ENCODE peak calls at places on chromosomes 3 and 15, in ten cellular contexts. One of them, this sample, is unnamed.

GRCh38 chr3:170528731-170529130 is 57.1 kb downstream of the SLC7A14 start:
- DNase-seq in naive thymus-derived CD8-positive, alpha-beta T cell: no peak
- DNase-seq in ACHN: no peak
- DNase-seq in EL: no peak
- DNase-seq in H7: no peak
- DNase-seq in AG09319: no peak
- DNase-seq in amniotic stem cell: no peak
- DNase-seq in fibroblast of the aortic adventitia: no peak
- DNase-seq in activated CD4-positive, alpha-beta T cell treated with anti-CD3 and anti-CD28 coated beads, Interleukin-2, amount 10 ng/mL, durations not matched to agents 7 days and 5 days: no peak
- DNase-seq in kidney tubule cell: no peak
- DNase-seq in this sample: no peak

GRCh38 chr3:31770822-31771326 is 210.2 kb downstream of the OSBPL10 start:
- DNase-seq in H7: no peak
- DNase-seq in amniotic stem cell: no peak
- DNase-seq in naive thymus-derived CD8-positive, alpha-beta T cell: no peak
- DNase-seq in AG09319: no peak
- DNase-seq in activated CD4-positive, alpha-beta T cell treated with anti-CD3 and anti-CD28 coated beads, Interleukin-2, amount 10 ng/mL, durations not matched to agents 7 days and 5 days: no peak
- DNase-seq in fibroblast of the aortic adventitia: no peak
- DNase-seq in kidney tubule cell: no peak
- DNase-seq in EL: no peak
- DNase-seq in ACHN: no peak
- DNase-seq in this sample: no peak

GRCh38 chr3:184918741-184919140 is 106.8 kb downstream of the VPS8 start:
- DNase-seq in amniotic stem cell: no peak
- DNase-seq in EL: no peak
- DNase-seq in H7: no peak
- DNase-seq in naive thymus-derived CD8-positive, alpha-beta T cell: no peak
- DNase-seq in ACHN: no peak
- DNase-seq in kidney tubule cell: no peak
- DNase-seq in AG09319: no peak
- DNase-seq in fibroblast of the aortic adventitia: no peak
- DNase-seq in activated CD4-positive, alpha-beta T cell treated with anti-CD3 and anti-CD28 coated beads, Interleukin-2, amount 10 ng/mL, durations not matched to agents 7 days and 5 days: no peak
- DNase-seq in this sample: no peak

GRCh38 chr3:180036092-180036677 is 552 bp downstream of the PEX5L start:
- DNase-seq in kidney tubule cell: no peak
- DNase-seq in AG09319: no peak
- DNase-seq in fibroblast of the aortic adventitia: no peak
- DNase-seq in naive thymus-derived CD8-positive, alpha-beta T cell: no peak
- DNase-seq in H7: no peak
- DNase-seq in activated CD4-positive, alpha-beta T cell treated with anti-CD3 and anti-CD28 coated beads, Interleukin-2, amount 10 ng/mL, durations not matched to agents 7 days and 5 days: no peak
- DNase-seq in EL: no peak
- DNase-seq in amniotic stem cell: no peak
- DNase-seq in ACHN: no peak
- DNase-seq in this sample: no peak

GRCh38 chr3:45896956-45897355 is 10.6 kb downstream of the CCR9 start:
- DNase-seq in kidney tubule cell: peak
- DNase-seq in amniotic stem cell: no peak
- DNase-seq in naive thymus-derived CD8-positive, alpha-beta T cell: no peak
- DNase-seq in ACHN: no peak
- DNase-seq in EL: peak
- DNase-seq in fibroblast of the aortic adventitia: peak
- DNase-seq in AG09319: no peak
- DNase-seq in H7: no peak
- DNase-seq in activated CD4-positive, alpha-beta T cell treated with anti-CD3 and anti-CD28 coated beads, Interleukin-2, amount 10 ng/mL, durations not matched to agents 7 days and 5 days: no peak
- DNase-seq in this sample: no peak

GRCh38 chr15:32994810-32995424 is 199.6 kb downstream of the FMN1 start:
- DNase-seq in AG09319: no peak
- DNase-seq in kidney tubule cell: peak
- DNase-seq in ACHN: peak
- DNase-seq in H7: no peak
- DNase-seq in activated CD4-positive, alpha-beta T cell treated with anti-CD3 and anti-CD28 coated beads, Interleukin-2, amount 10 ng/mL, durations not matched to agents 7 days and 5 days: no peak
- DNase-seq in fibroblast of the aortic adventitia: peak
- DNase-seq in naive thymus-derived CD8-positive, alpha-beta T cell: no peak
- DNase-seq in amniotic stem cell: no peak
- DNase-seq in EL: peak
- DNase-seq in this sample: peak

GRCh38 chr3:179720196-179720595 is 67.4 kb downstream of the USP13 start:
- DNase-seq in H7: no peak
- DNase-seq in activated CD4-positive, alpha-beta T cell treated with anti-CD3 and anti-CD28 coated beads, Interleukin-2, amount 10 ng/mL, durations not matched to agents 7 days and 5 days: no peak
- DNase-seq in EL: no peak
- DNase-seq in ACHN: no peak
- DNase-seq in naive thymus-derived CD8-positive, alpha-beta T cell: no peak
- DNase-seq in amniotic stem cell: no peak
- DNase-seq in fibroblast of the aortic adventitia: no peak
- DNase-seq in kidney tubule cell: no peak
- DNase-seq in AG09319: no peak
- DNase-seq in this sample: no peak

GRCh38 chr3:73694988-73695757 is 70.4 kb upstream of the PDZRN3 start:
- DNase-seq in kidney tubule cell: no peak
- DNase-seq in EL: no peak
- DNase-seq in H7: no peak
- DNase-seq in AG09319: no peak
- DNase-seq in naive thymus-derived CD8-positive, alpha-beta T cell: no peak
- DNase-seq in amniotic stem cell: no peak
- DNase-seq in activated CD4-positive, alpha-beta T cell treated with anti-CD3 and anti-CD28 coated beads, Interleukin-2, amount 10 ng/mL, durations not matched to agents 7 days and 5 days: no peak
- DNase-seq in ACHN: no peak
- DNase-seq in fibroblast of the aortic adventitia: no peak
- DNase-seq in this sample: no peak

GRCh38 chr3:16126634-16127033 is 47.8 kb upstream of the GALNT15 start:
- DNase-seq in EL: no peak
- DNase-seq in H7: no peak
- DNase-seq in amniotic stem cell: no peak
- DNase-seq in naive thymus-derived CD8-positive, alpha-beta T cell: no peak
- DNase-seq in activated CD4-positive, alpha-beta T cell treated with anti-CD3 and anti-CD28 coated beads, Interleukin-2, amount 10 ng/mL, durations not matched to agents 7 days and 5 days: no peak
- DNase-seq in kidney tubule cell: no peak
- DNase-seq in ACHN: no peak
- DNase-seq in fibroblast of the aortic adventitia: no peak
- DNase-seq in AG09319: no peak
- DNase-seq in this sample: no peak

GRCh38 chr15:40430271-40430805 is 10.4 kb upstream of the BAHD1 start:
- DNase-seq in activated CD4-positive, alpha-beta T cell treated with anti-CD3 and anti-CD28 coated beads, Interleukin-2, amount 10 ng/mL, durations not matched to agents 7 days and 5 days: no peak
- DNase-seq in kidney tubule cell: peak
- DNase-seq in amniotic stem cell: no peak
- DNase-seq in fibroblast of the aortic adventitia: peak
- DNase-seq in ACHN: peak
- DNase-seq in AG09319: no peak
- DNase-seq in naive thymus-derived CD8-positive, alpha-beta T cell: no peak
- DNase-seq in EL: no peak
- DNase-seq in H7: peak
- DNase-seq in this sample: no peak